ENCODE peak calls at places on chromosome 6, in ten cellular contexts. I, O, F, Y, D, J, W, L, C and U are unnamed samples.

GRCh38 chr6:8082954-8083858 is 19.0 kb upstream of the BLOC1S5 start:
- DNase-seq in I (no peak), O (no peak), F (peak), Y (no peak), D (peak), J (no peak), W (no peak), L (no peak), C (peak), U (no peak)

GRCh38 chr6:21594427-21595264 is 1.1 kb downstream of the SOX4 start:
- DNase-seq in I (peak), O (no peak), F (peak), Y (peak), D (peak), J (peak), W (peak), L (peak), C (peak), U (peak)

GRCh38 chr6:98579089-98579488 is 255.3 kb upstream of the POU3F2 start:
- DNase-seq in I (no peak), O (no peak), F (no peak), Y (no peak), D (no peak), J (no peak), W (no peak), L (no peak), C (no peak), U (no peak)

GRCh38 chr6:12327391-12327790 is 37.2 kb downstream of the EDN1 start:
- DNase-seq in I (no peak), O (no peak), F (no peak), Y (no peak), D (no peak), J (no peak), W (no peak), L (no peak), C (peak), U (no peak)

GRCh38 chr6:45483021-45483420 is 105.3 kb upstream of the SUPT3H start:
- DNase-seq in I (no peak), O (no peak), F (peak), Y (peak), D (peak), J (no peak), W (no peak), L (no peak), C (peak), U (no peak)

GRCh38 chr6:129686941-129687627 is 22.9 kb downstream of the ARHGAP18 start:
- DNase-seq in I (peak), O (peak), F (peak), Y (no peak), D (no peak), J (no peak), W (peak), L (peak), C (peak), U (no peak)

GRCh38 chr6:159427335-159427734 is 258.1 kb downstream of the FNDC1 start:
- DNase-seq in I (no peak), O (no peak), F (no peak), Y (no peak), D (no peak), J (no peak), W (no peak), L (no peak), C (no peak), U (no peak)

GRCh38 chr6:27601668-27602254 is 128.9 kb upstream of the ZNF184 start:
- DNase-seq in I (no peak), O (no peak), F (no peak), Y (no peak), D (no peak), J (peak), W (no peak), L (no peak), C (no peak), U (no peak)

GRCh38 chr6:155273438-155273837 is 9.6 kb downstream of the CLDN20 start:
- DNase-seq in I (no peak), O (no peak), F (no peak), Y (no peak), D (peak), J (no peak), W (no peak), L (no peak), C (peak), U (no peak)

GRCh38 chr6:4668271-4669179 is 107.7 kb upstream of the CDYL start:
- DNase-seq in I (no peak), O (no peak), F (no peak), Y (no peak), D (no peak), J (no peak), W (no peak), L (no peak), C (peak), U (no peak)

GRCh38 chr6:45479834-45480696 is 102.3 kb upstream of the SUPT3H start:
- DNase-seq in I (no peak), O (no peak), F (peak), Y (no peak), D (peak), J (no peak), W (no peak), L (peak), C (peak), U (no peak)

GRCh38 chr6:145704153-145704781 is 31.1 kb downstream of the EPM2A start:
- DNase-seq in I (no peak), O (no peak), F (no peak), Y (no peak), D (peak), J (peak), W (peak), L (peak), C (peak), U (no peak)

GRCh38 chr6:169172435-169172834 is 81.2 kb downstream of the THBS2 start:
- DNase-seq in I (no peak), O (no peak), F (no peak), Y (peak), D (peak), J (no peak), W (no peak), L (no peak), C (peak), U (no peak)

GRCh38 chr6:47964994-47965393 is 146.0 kb downstream of the PTCHD4 start:
- DNase-seq in I (no peak), O (no peak), F (no peak), Y (no peak), D (no peak), J (no peak), W (no peak), L (no peak), C (no peak), U (no peak)

GRCh38 chr6:72704979-72705378 is 83.1 kb downstream of the KCNQ5 start:
- DNase-seq in I (no peak), O (no peak), F (no peak), Y (no peak), D (no peak), J (no peak), W (no peak), L (no peak), C (no peak), U (no peak)

GRCh38 chr6:25219147-25219546 is 60.0 kb upstream of the CARMIL1 start:
- DNase-seq in I (no peak), O (no peak), F (no peak), Y (no peak), D (no peak), J (no peak), W (no peak), L (no peak), C (no peak), U (no peak)

GRCh38 chr6:120872262-120872578 is 462.1 kb downstream of the TBC1D32 start:
- DNase-seq in I (no peak), O (no peak), F (no peak), Y (no peak), D (no peak), J (no peak), W (no peak), L (no peak), C (no peak), U (no peak)

GRCh38 chr6:159800141-159800865 is at the start of gene PNLDC1:
- DNase-seq in I (no peak), O (no peak), F (no peak), Y (no peak), D (no peak), J (no peak), W (no peak), L (no peak), C (no peak), U (no peak)

GRCh38 chr6:167578371-167578901 is 248.3 kb upstream of the AFDN start:
- DNase-seq in I (no peak), O (no peak), F (no peak), Y (no peak), D (no peak), J (no peak), W (no peak), L (no peak), C (no peak), U (no peak)

GRCh38 chr6:163780993-163781392 is 366.5 kb downstream of the QKI start:
- DNase-seq in I (no peak), O (no peak), F (no peak), Y (no peak), D (peak), J (peak), W (no peak), L (no peak), C (peak), U (peak)

GRCh38 chr6:20565291-20565690 is 31.0 kb downstream of the CDKAL1 start:
- DNase-seq in I (no peak), O (no peak), F (no peak), Y (no peak), D (no peak), J (no peak), W (peak), L (peak), C (no peak), U (no peak)

GRCh38 chr6:43967692-43968091 is 159.6 kb downstream of the MRPL14 start:
- DNase-seq in I (no peak), O (no peak), F (no peak), Y (no peak), D (no peak), J (no peak), W (no peak), L (no peak), C (no peak), U (no peak)

GRCh38 chr6:37168809-37169457 is 1.0 kb upstream of the PIM1 start:
- DNase-seq in I (no peak), O (peak), F (no peak), Y (no peak), D (no peak), J (peak), W (peak), L (peak), C (no peak), U (no peak)

GRCh38 chr6:130293800-130294199 is 71.0 kb upstream of the SAMD3 start:
- DNase-seq in I (peak), O (peak), F (peak), Y (no peak), D (peak), J (peak), W (peak), L (peak), C (peak), U (peak)

GRCh38 chr6:36957773-36958271 is 3.3 kb downstream of the PI16 start:
- DNase-seq in I (no peak), O (no peak), F (peak), Y (no peak), D (no peak), J (no peak), W (no peak), L (no peak), C (no peak), U (no peak)

GRCh38 chr6:44800171-44800671 is 412.7 kb downstream of the CDC5L start:
- DNase-seq in I (no peak), O (no peak), F (peak), Y (no peak), D (peak), J (peak), W (no peak), L (no peak), C (peak), U (no peak)

GRCh38 chr6:132765560-132765959 is 7.9 kb upstream of the VNN2 start:
- DNase-seq in I (no peak), O (no peak), F (no peak), Y (no peak), D (no peak), J (no peak), W (no peak), L (no peak), C (no peak), U (no peak)
- TF ChIP-seq CTCF in I (no peak), O (no peak), F (no peak), Y (no peak), D (no peak), J (no peak), W (no peak), L (no peak), C (no peak), U (no peak)

DNA sequence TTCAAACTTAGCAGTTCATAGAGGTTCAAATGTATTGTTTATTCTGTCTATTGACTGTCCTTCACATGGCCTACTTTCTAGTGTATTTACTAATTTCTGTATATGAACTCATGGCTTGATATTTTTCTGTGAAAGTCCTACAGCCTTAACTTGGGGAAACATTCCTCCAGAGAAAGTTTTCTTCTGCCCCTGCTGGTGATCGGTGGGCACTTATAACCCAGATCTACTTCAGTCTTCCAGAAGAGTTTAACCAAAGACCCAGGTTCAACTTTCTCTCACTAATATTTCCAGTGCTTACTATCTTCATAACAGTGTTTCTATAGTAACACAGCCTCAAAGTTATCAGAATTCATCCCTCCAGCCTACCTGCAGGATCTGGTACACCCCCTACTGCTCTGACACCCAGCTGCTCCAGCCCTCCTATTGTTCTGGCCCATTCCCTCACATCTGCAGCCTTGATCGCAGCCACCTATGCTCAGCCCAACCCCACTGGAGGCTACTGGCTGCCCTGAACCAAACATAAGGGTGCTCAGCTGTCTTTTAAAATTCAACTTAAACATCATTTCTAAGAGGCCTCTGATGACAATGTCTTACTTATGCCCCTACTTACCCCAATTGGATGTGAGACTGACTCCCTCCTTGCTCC is 72.3 kb downstream of the TBX18 start:
- DNase-seq in I (no peak), O (no peak), F (no peak), Y (no peak), D (no peak), J (no peak), W (no peak), L (no peak), C (no peak), U (no peak)
- TF ChIP-seq CTCF in I (no peak), O (no peak), F (no peak), Y (no peak), D (no peak), J (no peak), W (no peak), L (no peak), C (no peak), U (no peak)

GRCh38 chr6:55941713-55942112 is 66.3 kb upstream of the BMP5 start:
- DNase-seq in I (no peak), O (no peak), F (no peak), Y (no peak), D (peak), J (no peak), W (no peak), L (no peak), C (peak), U (no peak)
- TF ChIP-seq CTCF in I (no peak), O (no peak), F (no peak), Y (no peak), D (peak), J (no peak), W (no peak), L (no peak), C (peak), U (peak)

GRCh38 chr6:152981989-152982767 is 663 bp downstream of the FBXO5 start:
- DNase-seq in I (no peak), O (no peak), F (no peak), Y (peak), D (no peak), J (no peak), W (peak), L (no peak), C (no peak), U (peak)
- TF ChIP-seq CTCF in I (no peak), O (no peak), F (no peak), Y (no peak), D (no peak), J (no peak), W (no peak), L (no peak), C (no peak), U (no peak)

DNA sequence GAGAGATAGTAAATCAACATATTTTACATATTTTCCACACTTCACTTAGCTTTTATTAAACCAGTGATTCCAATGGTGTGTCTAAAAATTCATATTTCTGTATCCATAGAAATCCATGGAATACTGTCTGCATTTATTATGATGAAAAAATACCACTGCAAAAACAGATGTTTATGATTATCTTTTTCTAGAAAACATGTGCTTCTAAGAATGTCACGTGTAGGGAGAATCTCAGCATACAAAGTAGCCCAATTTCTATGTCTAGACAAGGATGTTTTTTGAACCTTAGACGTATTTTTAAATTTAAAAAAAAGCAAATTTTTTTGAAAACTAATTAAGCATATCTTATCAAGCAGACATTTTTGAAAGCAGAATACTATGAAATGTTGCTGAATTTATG is 622.4 kb downstream of the TENT5A start:
- DNase-seq in I (no peak), O (no peak), F (no peak), Y (no peak), D (no peak), J (no peak), W (no peak), L (no peak), C (no peak), U (no peak)
- TF ChIP-seq CTCF in I (no peak), O (no peak), F (no peak), Y (no peak), D (no peak), J (no peak), W (no peak), L (no peak), C (no peak), U (no peak)

GRCh38 chr6:128520436-128521301 is at the start of gene PTPRK:
- DNase-seq in I (peak), O (peak), F (peak), Y (peak), D (peak), J (peak), W (no peak), L (peak), C (peak), U (peak)
- TF ChIP-seq CTCF in I (peak), O (no peak), F (peak), Y (peak), D (no peak), J (peak), W (no peak), L (peak), C (peak), U (peak)

GRCh38 chr6:29230666-29231065 is 60.0 kb downstream of the OR2J2 start:
- DNase-seq in I (no peak), O (no peak), F (no peak), Y (no peak), D (no peak), J (no peak), W (no peak), L (no peak), C (no peak), U (no peak)

GRCh38 chr6:29232725-29233124 is 62.0 kb downstream of the OR2J2 start:
- DNase-seq in I (no peak), O (no peak), F (no peak), Y (no peak), D (no peak), J (no peak), W (no peak), L (no peak), C (no peak), U (no peak)

DNA sequence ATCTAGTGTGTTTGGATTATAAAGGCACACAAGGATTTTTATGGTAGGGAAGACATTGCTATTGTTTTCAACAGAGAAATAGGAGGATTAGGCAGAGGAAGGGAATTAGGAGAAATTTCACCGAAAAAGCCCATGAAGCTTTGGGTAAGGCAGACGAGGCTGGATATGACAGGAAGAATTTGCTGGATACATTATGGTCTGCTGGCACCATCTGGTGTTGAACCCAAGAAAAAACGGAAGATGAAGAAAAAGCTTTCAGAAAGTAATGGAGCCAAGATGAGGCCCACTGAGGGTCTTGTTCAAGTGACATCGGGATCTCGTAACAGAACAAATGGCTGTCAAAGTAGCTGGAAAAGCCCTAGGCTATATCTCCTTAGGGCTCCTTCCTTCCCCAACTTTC is 56.5 kb downstream of the OR2J2 start:
- DNase-seq in I (no peak), O (no peak), F (no peak), Y (no peak), D (no peak), J (no peak), W (no peak), L (no peak), C (no peak), U (no peak)
- TF ChIP-seq CTCF in I (no peak), O (no peak), F (no peak), Y (no peak), D (no peak), J (no peak), W (no peak), L (no peak), C (no peak), U (peak)

GRCh38 chr6:29976588-29977424 is 34.5 kb downstream of the HLA-A start:
- DNase-seq in I (peak), O (peak), F (peak), Y (peak), D (peak), J (peak), W (peak), L (peak), C (peak), U (peak)
- TF ChIP-seq CTCF in I (no peak), O (peak), F (peak), Y (no peak), D (peak), J (peak), W (peak), L (peak), C (peak), U (no peak)

GRCh38 chr6:114058435-114058834 is 87.5 kb upstream of the HDAC2 start:
- DNase-seq in I (no peak), O (no peak), F (no peak), Y (no peak), D (no peak), J (no peak), W (no peak), L (no peak), C (no peak), U (no peak)

GRCh38 chr6:114052141-114052540 is 81.2 kb upstream of the HDAC2 start:
- DNase-seq in I (no peak), O (no peak), F (no peak), Y (no peak), D (no peak), J (no peak), W (no peak), L (no peak), C (no peak), U (no peak)

GRCh38 chr6:114055319-114055718 is 84.4 kb upstream of the HDAC2 start:
- DNase-seq in I (no peak), O (no peak), F (no peak), Y (no peak), D (no peak), J (no peak), W (no peak), L (no peak), C (no peak), U (no peak)

GRCh38 chr6:114053791-114054190 is 82.8 kb upstream of the HDAC2 start:
- DNase-seq in I (no peak), O (no peak), F (no peak), Y (no peak), D (no peak), J (no peak), W (no peak), L (no peak), C (no peak), U (no peak)

GRCh38 chr6:114055758-114056157 is 84.8 kb upstream of the HDAC2 start:
- DNase-seq in I (no peak), O (no peak), F (no peak), Y (no peak), D (peak), J (no peak), W (no peak), L (no peak), C (no peak), U (no peak)
- TF ChIP-seq CTCF in I (no peak), O (no peak), F (no peak), Y (no peak), D (no peak), J (no peak), W (no peak), L (no peak), C (no peak), U (no peak)